ENCODE peak calls at places on chromosomes 5 and 9, in five cellular contexts. V is GM23338; J is CD8-positive, alpha-beta memory T cell; O is nephron progenitor cell; E is myocyte. A is an unnamed sample.

GRCh38 chr5:73780297-73781080 is 154.5 kb downstream of the ARHGEF28 start:
- DNase-seq in V (no peak), E (no peak), O (no peak), J (no peak), A (no peak)

GRCh38 chr5:133744030-133744645 is 131.8 kb upstream of the FSTL4 start:
- DNase-seq in J (no peak), O (no peak), V (no peak), E (no peak), A (no peak)

GRCh38 chr9:115115924-115116323 is 2.0 kb downstream of the TNC start:
- DNase-seq in E (no peak), V (no peak), O (no peak), J (no peak), A (peak; percentile 82)

GRCh38 chr9:76394896-76395244 is 644 bp upstream of the RFK start:
- DNase-seq in J (no peak), V (peak; percentile 54), O (peak; percentile 44), E (no peak), A (peak; percentile 55)

GRCh38 chr9:93156475-93157008 is 22.5 kb upstream of the NINJ1 start:
- DNase-seq in J (no peak), V (no peak), O (no peak), E (no peak), A (no peak)

GRCh38 chr9:129557192-129558036 is 63.5 kb downstream of the C9orf50 start:
- DNase-seq in V (peak; percentile 99), E (peak; percentile 67), O (peak; percentile 78), J (no peak), A (no peak)

GRCh38 chr9:16705121-16705604 is 165.3 kb downstream of the BNC2 start:
- DNase-seq in O (peak; percentile 74), E (peak; percentile 95), J (no peak), V (peak; percentile 88), A (peak; percentile 97)

GRCh38 chr5:67992919-67993318 is 222.6 kb upstream of the PIK3R1 start:
- DNase-seq in J (no peak), O (no peak), V (no peak), E (peak; percentile 25), A (peak; percentile 23)

GRCh38 chr9:125659954-125660353 is 47.1 kb downstream of the MAPKAP1 start:
- DNase-seq in O (no peak), V (no peak), E (no peak), J (no peak), A (peak; percentile 76)

GRCh38 chr9:114287763-114288232 is 35.1 kb upstream of the ORM1 start:
- DNase-seq in J (no peak), O (no peak), E (no peak), V (no peak), A (no peak)

GRCh38 chr9:92133949-92134604 is 18.9 kb upstream of the SPTLC1 start:
- DNase-seq in O (peak; percentile 91), E (peak; percentile 81), J (peak; percentile 58), V (peak; percentile 94), A (peak; percentile 76)

GRCh38 chr9:1400983-1401382 is 350.8 kb downstream of the DMRT2 start:
- DNase-seq in O (peak; percentile 15), J (no peak), V (peak; percentile 38), E (no peak), A (no peak)

GRCh38 chr5:181069767-181070491 is 29.9 kb downstream of the BTNL9 start:
- DNase-seq in V (peak; percentile 89), E (no peak), J (no peak), O (peak; percentile 22), A (no peak)

GRCh38 chr9:85900504-85901201 is 40.3 kb upstream of the NAA35 start:
- DNase-seq in J (no peak), V (peak; percentile 79), E (peak; percentile 25), O (peak; percentile 55), A (peak; percentile 7)

GRCh38 chr5:142508027-142508426 is 177.9 kb downstream of the FGF1 start:
- DNase-seq in V (no peak), J (no peak), E (no peak), O (no peak), A (no peak)

GRCh38 chr5:103290846-103291245 is 32.3 kb downstream of the MACIR start:
- DNase-seq in V (no peak), J (no peak), E (no peak), O (no peak), A (no peak)

A was measured in LHCN-M2.